ENCODE peak calls at places on chromosomes 5 and 9, in four cellular contexts. L is CD8-positive, alpha-beta T cell; I is endothelial cell; G is RWPE1. Z is an unnamed sample.

GRCh38 chr9:95175523-95175922 is 142.0 kb downstream of the FANCC start:
- DNase-seq in L (no peak), I (no peak), G (no peak), Z (no peak)

GRCh38 chr5:173155912-173156311 is 11.6 kb downstream of the BNIP1 start:
- DNase-seq in L (no peak), I (no peak), G (no peak), Z (no peak)

GRCh38 chr9:108333406-108334031 is 522.3 kb downstream of the ACTL7B start:
- DNase-seq in L (no peak), I (no peak), G (no peak), Z (no peak)

GRCh38 chr5:14767942-14768837 is 103.4 kb downstream of the ANKH start:
- DNase-seq in L (no peak), I (no peak), G (no peak), Z (peak; percentile 31)

GRCh38 chr9:111909444-111909843 is 12.8 kb downstream of the UGCG start:
- DNase-seq in L (no peak), I (no peak), G (no peak), Z (no peak)

GRCh38 chr5:95959051-95959963 is 2.3 kb downstream of the ELL2 start:
- DNase-seq in L (no peak), I (no peak), G (no peak), Z (no peak)

GRCh38 chr9:108322326-108323098 is 533.3 kb downstream of the ACTL7B start:
- DNase-seq in L (no peak), I (no peak), G (no peak), Z (no peak)

GRCh38 chr5:71475788-71476384 is 20.4 kb downstream of the BDP1 start:
- DNase-seq in L (no peak), I (no peak), G (peak; percentile 57), Z (peak; percentile 52)

GRCh38 chr5:73748510-73749410 is 122.8 kb downstream of the ARHGEF28 start:
- DNase-seq in L (no peak), I (no peak), G (no peak), Z (no peak)

GRCh38 chr9:128636024-128636390 is 20.6 kb downstream of the DYNC2I2 start:
- DNase-seq in L (no peak), I (peak; percentile 39), G (peak; percentile 90), Z (no peak)

GRCh38 chr5:175797521-175798038 is 73.8 kb upstream of the CPLX2 start:
- DNase-seq in L (no peak), I (peak; percentile 39), G (no peak), Z (no peak)

GRCh38 chr9:89739531-89740315 is 134.9 kb downstream of the GADD45G start:
- DNase-seq in L (no peak), I (no peak), G (no peak), Z (peak; percentile 43)

GRCh38 chr9:89000973-89001916 is 10.0 kb downstream of the S1PR3 start:
- DNase-seq in L (peak; percentile 74), I (peak; percentile 92), G (peak; percentile 79), Z (peak; percentile 78)

GRCh38 chr5:74895906-74896305 is 29.7 kb upstream of the FAM169A start:
- DNase-seq in L (no peak), I (no peak), G (peak; percentile 33), Z (no peak)

GRCh38 chr5:66987949-66988838 is 208.4 kb downstream of the CD180 start:
- DNase-seq in L (no peak), I (no peak), G (peak; percentile 64), Z (peak; percentile 19)

GRCh38 chr5:102295534-102296228 is 403 bp downstream of the SLCO4C1 start:
- DNase-seq in L (no peak), I (peak; percentile 17), G (no peak), Z (no peak)

GRCh38 chr5:13941468-13941867 is 3.0 kb downstream of the DNAH5 start:
- DNase-seq in L (no peak), I (no peak), G (no peak), Z (no peak)

GRCh38 chr9:69542942-69543704 is 129.0 kb downstream of the APBA1 start:
- DNase-seq in L (no peak), I (no peak), G (no peak), Z (no peak)

GRCh38 chr5:169895876-169896275 is 84.4 kb downstream of the INSYN2B start:
- DNase-seq in L (no peak), I (no peak), G (no peak), Z (no peak)

GRCh38 chr9:89664896-89665329 is 60.1 kb downstream of the GADD45G start:
- DNase-seq in L (no peak), I (no peak), G (peak; percentile 60), Z (no peak)

GRCh38 chr9:97737429-97737828 is 40.3 kb upstream of the XPA start:
- DNase-seq in L (no peak), I (no peak), G (peak; percentile 76), Z (no peak)

GRCh38 chr5:98798371-98798770 is 24.9 kb downstream of the RGMB start:
- DNase-seq in L (no peak), I (no peak), G (no peak), Z (no peak)

GRCh38 chr5:8094304-8094703 is 225.4 kb downstream of the MTRR start:
- DNase-seq in L (no peak), I (no peak), G (no peak), Z (no peak)

GRCh38 chr9:114905160-114905940 is 25.0 kb downstream of the TNFSF8 start:
- DNase-seq in L (no peak), I (no peak), G (no peak), Z (no peak)

GRCh38 chr9:94289691-94290090 is 30.6 kb downstream of the ZNF169 start:
- DNase-seq in L (no peak), I (no peak), G (no peak), Z (no peak)

GRCh38 chr9:89502038-89502601 is 4.2 kb upstream of the SEMA4D start:
- DNase-seq in L (peak; percentile 89), I (no peak), G (no peak), Z (no peak)

GRCh38 chr9:15509931-15510788 is 610 bp downstream of the PSIP1 start:
- DNase-seq in L (peak; percentile 71), I (peak; percentile 40), G (peak; percentile 32), Z (peak; percentile 76)

GRCh38 chr9:94600258-94600657 is 6.6 kb upstream of the FBP2 start:
- DNase-seq in L (no peak), I (no peak), G (no peak), Z (no peak)

GRCh38 chr5:106523842-106524241 is 1146.9 kb downstream of the EFNA5 start:
- DNase-seq in L (no peak), I (no peak), G (no peak), Z (no peak)

GRCh38 chr9:93132287-93132927 is 1.6 kb downstream of the NINJ1 start:
- DNase-seq in L (no peak), I (no peak), G (peak; percentile 73), Z (no peak)

GRCh38 chr5:24222866-24223265 is 421.9 kb downstream of the CDH10 start:
- DNase-seq in L (no peak), I (no peak), G (no peak), Z (no peak)

GRCh38 chr9:129437626-129438323 is 183.1 kb downstream of the C9orf50 start:
- DNase-seq in L (no peak), I (no peak), G (no peak), Z (no peak)

GRCh38 chr9:114434878-114435311 is 47.1 kb upstream of the AKNA start:
- DNase-seq in L (no peak), I (peak; percentile 34), G (peak; percentile 91), Z (peak; percentile 61)

GRCh38 chr5:90000351-90000750 is 409.2 kb downstream of the CETN3 start:
- DNase-seq in L (no peak), I (no peak), G (no peak), Z (no peak)

GRCh38 chr9:25936031-25936430 is 257.8 kb upstream of the TUSC1 start:
- DNase-seq in L (no peak), I (no peak), G (no peak), Z (no peak)

GRCh38 chr5:168407222-168407621 is 79.0 kb upstream of the RARS1 start:
- DNase-seq in L (no peak), I (no peak), G (no peak), Z (no peak)

DNA sequence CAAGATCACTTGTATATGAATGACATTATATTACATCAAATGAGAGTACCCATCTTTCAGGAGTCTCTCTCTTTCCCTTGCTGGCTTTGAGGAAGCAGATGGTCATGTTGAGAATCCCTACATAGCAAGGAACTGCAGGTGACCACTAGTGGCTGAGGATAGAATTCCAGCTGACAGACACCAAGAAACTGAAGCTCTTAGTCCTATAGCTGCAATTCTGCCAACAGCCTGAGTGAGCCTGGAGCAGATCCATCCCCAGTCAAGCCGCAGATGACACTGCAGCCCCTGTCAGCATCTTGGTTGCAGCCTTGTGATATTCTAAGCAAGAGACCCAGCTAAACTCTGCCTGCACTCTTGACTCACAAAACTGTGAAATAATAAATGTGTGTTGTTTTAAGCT is 531.5 kb downstream of the CSNK1G3 start:
- DNase-seq in L (no peak), I (no peak), G (no peak), Z (no peak)
- TF ChIP-seq CTCF in L (no peak), I (no peak), G (no peak), Z (no peak)

DNA sequence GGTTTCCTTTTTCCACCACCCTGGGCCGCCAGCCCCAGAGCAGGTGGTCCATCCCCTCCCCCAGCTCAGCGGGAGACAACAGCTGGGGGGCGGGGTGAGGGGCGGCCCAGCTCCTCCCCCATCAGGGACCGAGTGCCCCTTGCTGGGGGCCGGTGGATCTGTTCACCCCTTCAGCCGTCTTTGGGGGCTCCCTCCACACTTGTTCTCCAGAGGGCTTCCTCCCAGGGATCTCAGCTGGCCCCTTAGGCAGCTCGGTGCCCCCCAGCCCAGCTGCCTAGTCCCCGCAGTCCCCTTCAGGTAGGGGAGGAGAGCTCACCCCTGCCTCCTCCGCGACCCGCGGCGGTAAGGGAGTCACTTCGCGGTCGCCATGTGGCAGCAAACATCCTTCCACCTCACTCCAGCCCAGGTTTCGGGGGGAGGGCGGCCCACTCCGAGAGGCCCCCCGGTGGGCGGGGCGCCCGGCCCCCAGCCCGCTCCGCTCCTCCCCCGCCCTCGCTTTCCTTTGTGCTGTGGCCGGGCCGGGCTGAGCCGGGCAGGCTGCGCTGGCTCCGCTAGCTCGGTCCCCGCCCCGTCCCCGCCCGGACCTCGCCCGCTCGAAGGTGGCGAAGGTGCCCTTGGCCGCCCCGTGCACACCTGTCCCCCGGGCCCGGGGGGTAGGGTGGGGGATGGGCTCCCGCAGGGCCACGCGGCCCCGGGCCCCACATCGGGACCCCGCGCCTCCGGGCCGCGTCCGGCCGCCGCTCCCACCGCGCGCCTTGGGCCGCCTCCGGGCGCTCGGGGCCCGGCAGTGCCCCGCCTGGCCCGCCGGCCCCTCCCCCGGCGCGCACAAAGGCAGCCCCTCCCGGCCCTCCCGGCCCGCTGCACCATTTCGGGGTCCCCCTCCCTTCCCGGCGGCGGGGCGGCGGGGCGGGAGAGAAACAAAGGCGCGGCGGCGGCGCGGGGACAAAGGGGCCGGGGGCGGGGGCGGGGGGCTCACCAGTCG is 683 bp downstream of the DBN1 start:
- DNase-seq in L (peak; percentile 75), I (peak; percentile 66), G (no peak), Z (peak; percentile 95)
- TF ChIP-seq CTCF in L (no peak), I (no peak), G (no peak), Z (no peak)

GRCh38 chr5:33969572-33970452 is 14.7 kb downstream of the SLC45A2 start:
- DNase-seq in L (no peak), I (peak; percentile 13), G (peak; percentile 34), Z (peak; percentile 62)
- TF ChIP-seq CTCF in L (peak; percentile 49), I (peak; percentile 55), G (peak; percentile 37), Z (peak; percentile 93)

DNA sequence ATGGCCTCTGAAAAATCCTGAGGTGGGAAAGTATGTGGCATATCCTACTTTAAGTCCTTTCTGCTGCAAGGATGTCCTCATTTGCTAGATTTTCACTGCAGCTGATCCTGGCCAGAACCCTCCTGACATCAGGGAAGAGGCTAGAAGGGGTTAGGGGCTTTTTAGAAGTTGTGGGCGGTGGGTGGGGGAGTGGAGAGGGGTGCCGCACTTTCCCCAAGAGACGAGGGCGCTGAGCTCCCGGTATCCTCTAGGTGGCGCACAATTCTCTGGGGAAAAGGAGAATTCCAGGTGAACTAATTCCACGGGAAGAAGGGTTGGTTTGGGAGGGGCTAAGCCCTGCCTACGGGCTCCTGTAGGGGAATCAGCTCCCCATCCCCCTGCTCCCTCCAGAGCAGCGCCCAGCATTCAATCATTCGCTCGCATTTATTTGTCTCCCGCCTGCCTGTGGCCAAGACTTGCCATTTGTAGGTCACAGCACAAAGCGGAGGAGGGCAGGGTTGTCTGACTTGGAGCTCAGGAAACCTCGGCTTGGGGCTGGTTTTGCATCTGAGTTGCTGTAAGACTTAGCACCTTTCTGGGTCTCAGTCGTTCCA is 42.9 kb upstream of the HAND1 start:
- DNase-seq in L (no peak), I (peak; percentile 68), G (peak; percentile 84), Z (peak; percentile 45)
- TF ChIP-seq CTCF in L (no peak), I (peak; percentile 73), G (peak; percentile 94), Z (peak; percentile 82)